ENCODE peak calls at places on chromosome 16, in eight cellular contexts. One of them, this sample, is unnamed.

GRCh38 chr16:55543470-55543869 is 23.0 kb upstream of the CAPNS2 start:
- DNase-seq in AG08396: no peak
- DNase-seq in ureter: no peak
- DNase-seq in AG10803: peak
- DNase-seq in right atrium auricular region: no peak
- DNase-seq in aorta: no peak
- DNase-seq in HTR-8/SVneo: peak
- DNase-seq in stimulated activated CD8-positive, alpha-beta memory T cell treated with anti-CD3 and anti-CD28 coated beads, Interleukin-12 subunit alpha, Interleukin-12 subunit beta, amount 100 ng/mL, for 4 hours: no peak
- DNase-seq in this sample: no peak

GRCh38 chr16:83068686-83069085 is 441.9 kb downstream of the CDH13 start:
- DNase-seq in AG08396: no peak
- DNase-seq in ureter: no peak
- DNase-seq in AG10803: peak
- DNase-seq in right atrium auricular region: no peak
- DNase-seq in aorta: no peak
- DNase-seq in HTR-8/SVneo: peak
- DNase-seq in stimulated activated CD8-positive, alpha-beta memory T cell treated with anti-CD3 and anti-CD28 coated beads, Interleukin-12 subunit alpha, Interleukin-12 subunit beta, amount 100 ng/mL, for 4 hours: no peak
- DNase-seq in this sample: no peak

GRCh38 chr16:85162478-85163277 is 50.4 kb upstream of the CIBAR2 start:
- DNase-seq in AG08396: peak
- DNase-seq in ureter: peak
- DNase-seq in AG10803: peak
- DNase-seq in right atrium auricular region: peak
- DNase-seq in aorta: peak
- DNase-seq in HTR-8/SVneo: no peak
- DNase-seq in stimulated activated CD8-positive, alpha-beta memory T cell treated with anti-CD3 and anti-CD28 coated beads, Interleukin-12 subunit alpha, Interleukin-12 subunit beta, amount 100 ng/mL, for 4 hours: no peak
- DNase-seq in this sample: no peak

GRCh38 chr16:71426069-71426879 is 15.6 kb downstream of the TLE7 start:
- DNase-seq in AG08396: peak
- DNase-seq in ureter: no peak
- DNase-seq in AG10803: peak
- DNase-seq in right atrium auricular region: no peak
- DNase-seq in aorta: no peak
- DNase-seq in HTR-8/SVneo: no peak
- DNase-seq in stimulated activated CD8-positive, alpha-beta memory T cell treated with anti-CD3 and anti-CD28 coated beads, Interleukin-12 subunit alpha, Interleukin-12 subunit beta, amount 100 ng/mL, for 4 hours: no peak
- DNase-seq in this sample: no peak

GRCh38 chr16:55842369-55843104 is 9.6 kb upstream of the CES1 start:
- DNase-seq in AG08396: peak
- DNase-seq in ureter: no peak
- DNase-seq in AG10803: peak
- DNase-seq in right atrium auricular region: no peak
- DNase-seq in aorta: no peak
- DNase-seq in HTR-8/SVneo: peak
- DNase-seq in stimulated activated CD8-positive, alpha-beta memory T cell treated with anti-CD3 and anti-CD28 coated beads, Interleukin-12 subunit alpha, Interleukin-12 subunit beta, amount 100 ng/mL, for 4 hours: no peak
- DNase-seq in this sample: no peak

GRCh38 chr16:81879625-81880024 is 100.5 kb downstream of the PLCG2 start:
- DNase-seq in AG08396: no peak
- DNase-seq in ureter: no peak
- DNase-seq in AG10803: no peak
- DNase-seq in right atrium auricular region: no peak
- DNase-seq in aorta: no peak
- DNase-seq in HTR-8/SVneo: no peak
- DNase-seq in stimulated activated CD8-positive, alpha-beta memory T cell treated with anti-CD3 and anti-CD28 coated beads, Interleukin-12 subunit alpha, Interleukin-12 subunit beta, amount 100 ng/mL, for 4 hours: no peak
- DNase-seq in this sample: no peak

GRCh38 chr16:4687416-4687815 is 5.9 kb upstream of the NUDT16L1 start:
- DNase-seq in AG08396: no peak
- DNase-seq in ureter: no peak
- DNase-seq in AG10803: no peak
- DNase-seq in right atrium auricular region: no peak
- DNase-seq in aorta: no peak
- DNase-seq in HTR-8/SVneo: no peak
- DNase-seq in stimulated activated CD8-positive, alpha-beta memory T cell treated with anti-CD3 and anti-CD28 coated beads, Interleukin-12 subunit alpha, Interleukin-12 subunit beta, amount 100 ng/mL, for 4 hours: no peak
- DNase-seq in this sample: no peak

GRCh38 chr16:88478115-88478514 is 25.0 kb downstream of the ZFPM1 start:
- DNase-seq in AG08396: no peak
- DNase-seq in ureter: no peak
- DNase-seq in AG10803: no peak
- DNase-seq in right atrium auricular region: no peak
- DNase-seq in aorta: no peak
- DNase-seq in HTR-8/SVneo: no peak
- DNase-seq in stimulated activated CD8-positive, alpha-beta memory T cell treated with anti-CD3 and anti-CD28 coated beads, Interleukin-12 subunit alpha, Interleukin-12 subunit beta, amount 100 ng/mL, for 4 hours: no peak
- DNase-seq in this sample: no peak

GRCh38 chr16:19307587-19308241 is 22.2 kb downstream of the CLEC19A start:
- DNase-seq in AG08396: no peak
- DNase-seq in ureter: no peak
- DNase-seq in AG10803: no peak
- DNase-seq in right atrium auricular region: no peak
- DNase-seq in aorta: no peak
- DNase-seq in HTR-8/SVneo: no peak
- DNase-seq in stimulated activated CD8-positive, alpha-beta memory T cell treated with anti-CD3 and anti-CD28 coated beads, Interleukin-12 subunit alpha, Interleukin-12 subunit beta, amount 100 ng/mL, for 4 hours: no peak
- DNase-seq in this sample: no peak

GRCh38 chr16:15690296-15690695 is 40.3 kb downstream of the NDE1 start:
- DNase-seq in AG08396: no peak
- DNase-seq in ureter: no peak
- DNase-seq in AG10803: peak
- DNase-seq in right atrium auricular region: no peak
- DNase-seq in aorta: peak
- DNase-seq in HTR-8/SVneo: no peak
- DNase-seq in stimulated activated CD8-positive, alpha-beta memory T cell treated with anti-CD3 and anti-CD28 coated beads, Interleukin-12 subunit alpha, Interleukin-12 subunit beta, amount 100 ng/mL, for 4 hours: no peak
- DNase-seq in this sample: no peak

GRCh38 chr16:22938647-22939046 is 124.7 kb downstream of the HS3ST2 start:
- DNase-seq in AG08396: no peak
- DNase-seq in ureter: no peak
- DNase-seq in AG10803: no peak
- DNase-seq in right atrium auricular region: no peak
- DNase-seq in aorta: no peak
- DNase-seq in HTR-8/SVneo: no peak
- DNase-seq in stimulated activated CD8-positive, alpha-beta memory T cell treated with anti-CD3 and anti-CD28 coated beads, Interleukin-12 subunit alpha, Interleukin-12 subunit beta, amount 100 ng/mL, for 4 hours: no peak
- DNase-seq in this sample: no peak

GRCh38 chr16:24776486-24777220 is 47.2 kb downstream of the TNRC6A start:
- DNase-seq in AG08396: no peak
- DNase-seq in ureter: no peak
- DNase-seq in AG10803: peak
- DNase-seq in right atrium auricular region: no peak
- DNase-seq in aorta: peak
- DNase-seq in HTR-8/SVneo: no peak
- DNase-seq in stimulated activated CD8-positive, alpha-beta memory T cell treated with anti-CD3 and anti-CD28 coated beads, Interleukin-12 subunit alpha, Interleukin-12 subunit beta, amount 100 ng/mL, for 4 hours: no peak
- DNase-seq in this sample: no peak

GRCh38 chr16:89201467-89202377 is 1.4 kb upstream of the SLC22A31 start:
- DNase-seq in AG08396: peak
- DNase-seq in ureter: peak
- DNase-seq in AG10803: peak
- DNase-seq in right atrium auricular region: no peak
- DNase-seq in aorta: peak
- DNase-seq in HTR-8/SVneo: peak
- DNase-seq in stimulated activated CD8-positive, alpha-beta memory T cell treated with anti-CD3 and anti-CD28 coated beads, Interleukin-12 subunit alpha, Interleukin-12 subunit beta, amount 100 ng/mL, for 4 hours: peak
- DNase-seq in this sample: no peak

GRCh38 chr16:46717692-46718091 is 28.2 kb downstream of the ORC6 start:
- DNase-seq in AG08396: no peak
- DNase-seq in ureter: no peak
- DNase-seq in AG10803: no peak
- DNase-seq in right atrium auricular region: no peak
- DNase-seq in aorta: no peak
- DNase-seq in HTR-8/SVneo: no peak
- DNase-seq in stimulated activated CD8-positive, alpha-beta memory T cell treated with anti-CD3 and anti-CD28 coated beads, Interleukin-12 subunit alpha, Interleukin-12 subunit beta, amount 100 ng/mL, for 4 hours: no peak
- DNase-seq in this sample: no peak

GRCh38 chr16:56682703-56683397 is 580 bp downstream of the MT1X start:
- DNase-seq in AG08396: no peak
- DNase-seq in ureter: no peak
- DNase-seq in AG10803: no peak
- DNase-seq in right atrium auricular region: no peak
- DNase-seq in aorta: no peak
- DNase-seq in HTR-8/SVneo: no peak
- DNase-seq in stimulated activated CD8-positive, alpha-beta memory T cell treated with anti-CD3 and anti-CD28 coated beads, Interleukin-12 subunit alpha, Interleukin-12 subunit beta, amount 100 ng/mL, for 4 hours: no peak
- DNase-seq in this sample: no peak

GRCh38 chr16:24801761-24802302 is 43.9 kb upstream of the SLC5A11 start:
- DNase-seq in AG08396: no peak
- DNase-seq in ureter: no peak
- DNase-seq in AG10803: no peak
- DNase-seq in right atrium auricular region: no peak
- DNase-seq in aorta: no peak
- DNase-seq in HTR-8/SVneo: no peak
- DNase-seq in stimulated activated CD8-positive, alpha-beta memory T cell treated with anti-CD3 and anti-CD28 coated beads, Interleukin-12 subunit alpha, Interleukin-12 subunit beta, amount 100 ng/mL, for 4 hours: no peak
- DNase-seq in this sample: no peak

GRCh38 chr16:15498427-15499175 is 64.2 kb downstream of the BMERB1 start:
- DNase-seq in AG08396: no peak
- DNase-seq in ureter: no peak
- DNase-seq in AG10803: peak
- DNase-seq in right atrium auricular region: no peak
- DNase-seq in aorta: no peak
- DNase-seq in HTR-8/SVneo: no peak
- DNase-seq in stimulated activated CD8-positive, alpha-beta memory T cell treated with anti-CD3 and anti-CD28 coated beads, Interleukin-12 subunit alpha, Interleukin-12 subunit beta, amount 100 ng/mL, for 4 hours: no peak
- DNase-seq in this sample: no peak

GRCh38 chr16:88558457-88559442 is 11.5 kb upstream of the ZC3H18 start:
- DNase-seq in AG08396: peak
- DNase-seq in ureter: peak
- DNase-seq in AG10803: peak
- DNase-seq in right atrium auricular region: peak
- DNase-seq in aorta: peak
- DNase-seq in HTR-8/SVneo: peak
- DNase-seq in stimulated activated CD8-positive, alpha-beta memory T cell treated with anti-CD3 and anti-CD28 coated beads, Interleukin-12 subunit alpha, Interleukin-12 subunit beta, amount 100 ng/mL, for 4 hours: no peak
- DNase-seq in this sample: no peak

GRCh38 chr16:17173134-17173729 is 297.5 kb downstream of the XYLT1 start:
- DNase-seq in AG08396: no peak
- DNase-seq in ureter: no peak
- DNase-seq in AG10803: peak
- DNase-seq in right atrium auricular region: peak
- DNase-seq in aorta: peak
- DNase-seq in HTR-8/SVneo: no peak
- DNase-seq in stimulated activated CD8-positive, alpha-beta memory T cell treated with anti-CD3 and anti-CD28 coated beads, Interleukin-12 subunit alpha, Interleukin-12 subunit beta, amount 100 ng/mL, for 4 hours: no peak
- DNase-seq in this sample: peak

GRCh38 chr16:67311607-67312449 is 14.7 kb downstream of the KCTD19 start:
- DNase-seq in AG08396: peak
- DNase-seq in ureter: no peak
- DNase-seq in AG10803: peak
- DNase-seq in right atrium auricular region: peak
- DNase-seq in aorta: peak
- DNase-seq in HTR-8/SVneo: peak
- DNase-seq in stimulated activated CD8-positive, alpha-beta memory T cell treated with anti-CD3 and anti-CD28 coated beads, Interleukin-12 subunit alpha, Interleukin-12 subunit beta, amount 100 ng/mL, for 4 hours: peak
- DNase-seq in this sample: peak

GRCh38 chr16:84543931-84544776 is 39.7 kb upstream of the MEAK7 start:
- DNase-seq in AG08396: no peak
- DNase-seq in ureter: no peak
- DNase-seq in AG10803: no peak
- DNase-seq in right atrium auricular region: no peak
- DNase-seq in aorta: no peak
- DNase-seq in HTR-8/SVneo: no peak
- DNase-seq in stimulated activated CD8-positive, alpha-beta memory T cell treated with anti-CD3 and anti-CD28 coated beads, Interleukin-12 subunit alpha, Interleukin-12 subunit beta, amount 100 ng/mL, for 4 hours: no peak
- DNase-seq in this sample: no peak

GRCh38 chr16:85129846-85130706 is 17.8 kb upstream of the CIBAR2 start:
- DNase-seq in AG08396: peak
- DNase-seq in ureter: no peak
- DNase-seq in AG10803: peak
- DNase-seq in right atrium auricular region: no peak
- DNase-seq in aorta: no peak
- DNase-seq in HTR-8/SVneo: no peak
- DNase-seq in stimulated activated CD8-positive, alpha-beta memory T cell treated with anti-CD3 and anti-CD28 coated beads, Interleukin-12 subunit alpha, Interleukin-12 subunit beta, amount 100 ng/mL, for 4 hours: no peak
- DNase-seq in this sample: no peak

GRCh38 chr16:83968483-83968865 is 430 bp downstream of the NECAB2 start:
- DNase-seq in AG08396: peak
- DNase-seq in ureter: no peak
- DNase-seq in AG10803: no peak
- DNase-seq in right atrium auricular region: no peak
- DNase-seq in aorta: no peak
- DNase-seq in HTR-8/SVneo: no peak
- DNase-seq in stimulated activated CD8-positive, alpha-beta memory T cell treated with anti-CD3 and anti-CD28 coated beads, Interleukin-12 subunit alpha, Interleukin-12 subunit beta, amount 100 ng/mL, for 4 hours: no peak
- DNase-seq in this sample: no peak

GRCh38 chr16:78437352-78437968 is 338.0 kb downstream of the WWOX start:
- DNase-seq in AG08396: peak
- DNase-seq in ureter: peak
- DNase-seq in AG10803: peak
- DNase-seq in right atrium auricular region: no peak
- DNase-seq in aorta: no peak
- DNase-seq in HTR-8/SVneo: no peak
- DNase-seq in stimulated activated CD8-positive, alpha-beta memory T cell treated with anti-CD3 and anti-CD28 coated beads, Interleukin-12 subunit alpha, Interleukin-12 subunit beta, amount 100 ng/mL, for 4 hours: no peak
- DNase-seq in this sample: peak

GRCh38 chr16:27313422-27314160 is at the start of gene IL4R:
- DNase-seq in AG08396: peak
- DNase-seq in ureter: peak
- DNase-seq in AG10803: peak
- DNase-seq in right atrium auricular region: peak
- DNase-seq in aorta: peak
- DNase-seq in HTR-8/SVneo: peak
- DNase-seq in stimulated activated CD8-positive, alpha-beta memory T cell treated with anti-CD3 and anti-CD28 coated beads, Interleukin-12 subunit alpha, Interleukin-12 subunit beta, amount 100 ng/mL, for 4 hours: peak
- DNase-seq in this sample: peak

GRCh38 chr16:46822270-46822669 is 8.7 kb downstream of the C16orf87 start:
- DNase-seq in AG08396: peak
- DNase-seq in ureter: no peak
- DNase-seq in AG10803: peak
- DNase-seq in right atrium auricular region: no peak
- DNase-seq in aorta: no peak
- DNase-seq in HTR-8/SVneo: peak
- DNase-seq in stimulated activated CD8-positive, alpha-beta memory T cell treated with anti-CD3 and anti-CD28 coated beads, Interleukin-12 subunit alpha, Interleukin-12 subunit beta, amount 100 ng/mL, for 4 hours: no peak
- DNase-seq in this sample: no peak

GRCh38 chr16:77043076-77043475 is 147.9 kb upstream of the MON1B start:
- DNase-seq in AG08396: no peak
- DNase-seq in ureter: no peak
- DNase-seq in AG10803: peak
- DNase-seq in right atrium auricular region: no peak
- DNase-seq in aorta: no peak
- DNase-seq in HTR-8/SVneo: no peak
- DNase-seq in stimulated activated CD8-positive, alpha-beta memory T cell treated with anti-CD3 and anti-CD28 coated beads, Interleukin-12 subunit alpha, Interleukin-12 subunit beta, amount 100 ng/mL, for 4 hours: no peak
- DNase-seq in this sample: no peak

GRCh38 chr16:20611975-20612471 is 35.9 kb upstream of the ACSM2B start:
- DNase-seq in AG08396: no peak
- DNase-seq in ureter: peak
- DNase-seq in AG10803: no peak
- DNase-seq in right atrium auricular region: peak
- DNase-seq in aorta: peak
- DNase-seq in HTR-8/SVneo: no peak
- DNase-seq in stimulated activated CD8-positive, alpha-beta memory T cell treated with anti-CD3 and anti-CD28 coated beads, Interleukin-12 subunit alpha, Interleukin-12 subunit beta, amount 100 ng/mL, for 4 hours: no peak
- DNase-seq in this sample: no peak

GRCh38 chr16:77307764-77308561 is 108.8 kb downstream of the SYCE1L start:
- DNase-seq in AG08396: no peak
- DNase-seq in ureter: no peak
- DNase-seq in AG10803: peak
- DNase-seq in right atrium auricular region: no peak
- DNase-seq in aorta: no peak
- DNase-seq in HTR-8/SVneo: peak
- DNase-seq in stimulated activated CD8-positive, alpha-beta memory T cell treated with anti-CD3 and anti-CD28 coated beads, Interleukin-12 subunit alpha, Interleukin-12 subunit beta, amount 100 ng/mL, for 4 hours: no peak
- DNase-seq in this sample: no peak

GRCh38 chr16:30179931-30180330 is 3.5 kb upstream of the CORO1A start:
- DNase-seq in AG08396: no peak
- DNase-seq in ureter: no peak
- DNase-seq in AG10803: no peak
- DNase-seq in right atrium auricular region: no peak
- DNase-seq in aorta: no peak
- DNase-seq in HTR-8/SVneo: no peak
- DNase-seq in stimulated activated CD8-positive, alpha-beta memory T cell treated with anti-CD3 and anti-CD28 coated beads, Interleukin-12 subunit alpha, Interleukin-12 subunit beta, amount 100 ng/mL, for 4 hours: no peak
- DNase-seq in this sample: no peak

GRCh38 chr16:78504391-78504945 is 405.0 kb downstream of the WWOX start:
- DNase-seq in AG08396: no peak
- DNase-seq in ureter: no peak
- DNase-seq in AG10803: peak
- DNase-seq in right atrium auricular region: peak
- DNase-seq in aorta: no peak
- DNase-seq in HTR-8/SVneo: no peak
- DNase-seq in stimulated activated CD8-positive, alpha-beta memory T cell treated with anti-CD3 and anti-CD28 coated beads, Interleukin-12 subunit alpha, Interleukin-12 subunit beta, amount 100 ng/mL, for 4 hours: no peak
- DNase-seq in this sample: no peak

GRCh38 chr16:27085182-27085581 is 18.5 kb downstream of the C16orf82 start:
- DNase-seq in AG08396: no peak
- DNase-seq in ureter: no peak
- DNase-seq in AG10803: no peak
- DNase-seq in right atrium auricular region: no peak
- DNase-seq in aorta: no peak
- DNase-seq in HTR-8/SVneo: no peak
- DNase-seq in stimulated activated CD8-positive, alpha-beta memory T cell treated with anti-CD3 and anti-CD28 coated beads, Interleukin-12 subunit alpha, Interleukin-12 subunit beta, amount 100 ng/mL, for 4 hours: no peak
- DNase-seq in this sample: no peak

GRCh38 chr16:9372934-9373890 is 281.8 kb downstream of the HAPSTR1 start:
- DNase-seq in AG08396: no peak
- DNase-seq in ureter: no peak
- DNase-seq in AG10803: no peak
- DNase-seq in right atrium auricular region: no peak
- DNase-seq in aorta: no peak
- DNase-seq in HTR-8/SVneo: no peak
- DNase-seq in stimulated activated CD8-positive, alpha-beta memory T cell treated with anti-CD3 and anti-CD28 coated beads, Interleukin-12 subunit alpha, Interleukin-12 subunit beta, amount 100 ng/mL, for 4 hours: no peak
- DNase-seq in this sample: no peak

This sample was measured in NK-92 treated with Interleukin-12 subunit alpha and Interleukin-12 subunit beta, amount 100 ng/mL, for 24 hours.